ENCODE peak calls at places on chromosomes 12 and 14, in four cellular contexts. Y, F, K and V are unnamed samples.

GRCh38 chr12:92827836-92828431 is 101.2 kb downstream of the EEA1 start:
- DNase-seq in F (no peak), K (peak), Y (peak), V (no peak)

GRCh38 chr14:98446508-98446907 is 825.5 kb downstream of the BCL11B start:
- DNase-seq in Y (no peak), F (no peak), K (no peak), V (no peak)

GRCh38 chr12:131005161-131006035 is 51.7 kb downstream of the ADGRD1 start:
- DNase-seq in Y (no peak), F (no peak), K (no peak), V (no peak)

GRCh38 chr14:92560106-92560865 is 46.7 kb downstream of the RIN3 start:
- DNase-seq in K (no peak), Y (no peak), F (no peak), V (no peak)

GRCh38 chr14:54854181-54854580 is 48.4 kb downstream of the GCH1 start:
- DNase-seq in F (peak), Y (no peak), K (no peak), V (no peak)

GRCh38 chr14:89481167-89481566 is 64.1 kb upstream of the FOXN3 start:
- DNase-seq in K (no peak), Y (no peak), F (no peak), V (no peak)

GRCh38 chr12:29634057-29634456 is 136.6 kb upstream of the OVCH1 start:
- DNase-seq in F (no peak), K (no peak), Y (no peak), V (no peak)

GRCh38 chr12:132264086-132265010 is 65.0 kb downstream of the GALNT9 start:
- DNase-seq in F (no peak), Y (no peak), K (no peak), V (no peak)

GRCh38 chr12:110337912-110338710 is 57.1 kb downstream of the ATP2A2 start:
- DNase-seq in K (no peak), F (no peak), Y (no peak), V (no peak)

GRCh38 chr14:75871181-75871880 is 110.5 kb downstream of the TGFB3 start:
- DNase-seq in F (no peak), Y (no peak), K (no peak), V (no peak)
- TF ChIP-seq POLR2A in F (no peak), Y (no peak), K (no peak), V (no peak)

GRCh38 chr12:87930033-87930432 is 99.2 kb downstream of the C12orf50 start:
- DNase-seq in F (no peak), K (no peak), Y (no peak), V (no peak)
- TF ChIP-seq POLR2AphosphoS5 in F (no peak), K (no peak), Y (no peak), V (no peak)

DNA sequence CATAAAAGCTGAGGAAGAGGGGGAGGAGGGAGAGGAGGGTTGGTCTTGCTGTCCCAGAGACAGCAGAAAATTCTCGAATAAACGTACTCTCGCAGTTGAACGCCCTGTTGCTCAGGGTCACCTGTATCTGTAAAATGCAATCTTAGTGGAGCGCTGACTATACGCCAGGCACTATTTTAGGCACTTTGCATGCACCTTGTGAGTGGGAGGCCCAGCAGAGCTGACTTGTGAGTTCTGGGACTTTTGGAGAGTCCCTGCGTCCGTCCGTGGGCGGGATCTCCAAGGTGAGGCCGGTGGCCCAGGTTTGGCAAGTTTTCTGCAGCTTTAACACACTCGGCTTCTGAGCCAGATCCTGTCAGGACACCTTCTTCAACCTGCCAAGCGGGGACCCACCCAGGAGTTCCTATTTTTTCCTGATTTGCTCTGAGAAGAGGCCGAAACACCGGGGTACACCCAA is 32.5 kb upstream of the PLEKHG6 start:
- DNase-seq in K (no peak), Y (no peak), F (no peak), V (peak)
- TF ChIP-seq TAF1 in K (no peak), Y (no peak), F (no peak), V (no peak)

DNA sequence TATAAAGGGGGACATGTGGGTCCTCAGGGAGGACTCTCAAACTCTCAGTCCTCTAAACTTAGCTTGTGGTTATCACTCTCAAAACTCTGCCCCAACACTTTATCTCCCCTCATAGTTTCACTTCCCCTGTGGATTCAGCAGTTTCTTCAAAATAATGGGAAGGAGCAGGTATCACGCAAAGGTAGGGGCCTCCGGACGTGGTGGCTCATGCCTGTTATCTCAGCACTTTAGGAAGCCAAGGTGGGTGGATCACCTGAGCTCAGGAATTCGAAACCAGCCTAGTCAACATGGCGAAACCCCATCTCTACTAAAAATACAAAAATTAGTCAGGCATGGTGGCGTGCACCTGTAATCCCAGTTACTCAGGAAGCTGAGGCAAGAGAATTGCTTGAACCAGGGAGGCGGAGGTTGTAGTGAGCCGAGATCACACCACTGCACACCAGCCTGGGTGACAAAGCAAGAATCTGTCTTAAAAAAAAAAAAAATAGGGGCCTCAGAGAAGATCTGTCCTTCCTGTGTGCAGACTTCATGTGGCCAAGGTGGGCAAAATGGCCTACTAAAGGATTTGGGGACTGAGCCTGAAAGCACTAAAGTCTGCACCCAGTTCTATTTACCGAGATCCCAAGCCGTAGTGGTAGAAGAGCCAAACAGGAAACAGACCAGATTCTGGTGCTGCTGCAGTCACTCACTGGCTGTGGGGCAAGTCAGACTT is 6.4 kb downstream of the ITGB7 start:
- DNase-seq in Y (peak), F (no peak), K (no peak), V (no peak)
- TF ChIP-seq POLR2A in Y (no peak), F (no peak), K (peak), V (no peak)

GRCh38 chr12:47808049-47808448 is 11.7 kb downstream of the HDAC7 start:
- DNase-seq in F (no peak), K (peak), Y (peak), V (no peak)
- TF ChIP-seq POLR2AphosphoS5 in F (no peak), K (no peak), Y (no peak), V (no peak)

DNA sequence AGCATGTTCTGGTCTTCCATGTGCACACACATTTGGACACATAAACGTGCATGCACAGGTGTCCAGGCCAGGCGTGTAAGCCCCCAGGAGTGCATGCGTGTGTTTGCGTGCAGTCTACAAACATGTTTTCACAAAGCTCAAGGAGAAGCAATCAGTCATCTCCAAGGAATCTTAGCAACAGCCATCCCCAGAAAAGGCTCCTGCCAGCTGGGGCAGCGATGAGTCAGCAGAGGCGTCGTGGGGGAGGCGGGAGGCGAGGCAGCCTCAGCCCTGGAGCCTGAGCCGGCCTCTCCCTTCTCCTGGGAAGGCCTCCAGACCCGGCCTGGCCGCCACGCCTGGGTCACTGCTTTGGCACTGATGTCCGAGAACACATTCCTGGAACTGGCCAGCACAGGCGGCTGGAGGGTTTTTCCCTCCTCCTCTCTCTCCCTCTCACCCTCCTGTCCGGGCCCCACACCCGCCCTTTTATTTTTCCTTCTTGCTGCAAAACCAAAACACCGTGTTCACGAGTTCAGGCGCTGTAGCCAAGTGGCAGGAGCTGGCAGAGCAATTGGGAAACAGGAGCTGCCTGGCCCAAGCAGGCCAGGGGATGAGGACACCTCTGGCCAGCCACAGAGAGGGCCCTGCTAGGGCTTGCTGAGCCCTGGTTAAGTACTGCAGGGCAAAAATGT is 92.7 kb downstream of the LRRC74A start:
- DNase-seq in Y (no peak), K (peak), F (no peak), V (no peak)
- TF ChIP-seq TAF1 in Y (no peak), K (no peak), F (no peak), V (no peak)